ENCODE peak calls at places on chromosome 6, in six cellular contexts. K is ELF-1, O is HCT116, U is RWPE2, Q is AG08396, D is D341Med. M is an unnamed sample.

GRCh38 chr6:15510536-15511247 is 152.1 kb downstream of the DTNBP1 start:
- DNase-seq in U (no peak), K (no peak), Q (no peak), D (no peak), O (no peak), M (no peak)

GRCh38 chr6:6397842-6398241 is 77.4 kb upstream of the F13A1 start:
- DNase-seq in U (no peak), K (no peak), D (no peak), O (no peak), Q (no peak), M (peak)

GRCh38 chr6:46113370-46113769 is 16.4 kb upstream of the ENPP4 start:
- DNase-seq in O (no peak), K (no peak), Q (no peak), U (no peak), D (no peak), M (peak)

GRCh38 chr6:44171899-44172546 is 13.4 kb downstream of the CAPN11 start:
- DNase-seq in Q (no peak), D (no peak), K (no peak), U (no peak), O (no peak), M (no peak)

GRCh38 chr6:684831-685636 is 7.9 kb downstream of the EXOC2 start:
- DNase-seq in D (no peak), O (no peak), U (no peak), K (no peak), Q (peak), M (peak)

GRCh38 chr6:135115411-135116293 is 61.0 kb upstream of the HBS1L start:
- DNase-seq in U (no peak), K (no peak), Q (no peak), D (no peak), O (no peak), M (peak)

GRCh38 chr6:33082702-33083101 is 6.9 kb downstream of the HLA-DPB1 start:
- DNase-seq in U (no peak), D (peak), K (peak), O (peak), Q (peak), M (peak)

GRCh38 chr6:4645713-4646356 is 130.4 kb upstream of the CDYL start:
- DNase-seq in D (no peak), U (no peak), K (peak), Q (no peak), O (no peak), M (no peak)

GRCh38 chr6:45436544-45437440 is 59.1 kb upstream of the SUPT3H start:
- DNase-seq in O (no peak), K (no peak), U (no peak), Q (no peak), D (no peak), M (peak)

GRCh38 chr6:79546186-79546585 is 9.0 kb upstream of the LCA5 start:
- DNase-seq in D (no peak), K (no peak), O (no peak), U (no peak), Q (no peak), M (no peak)

GRCh38 chr6:45710304-45710821 is 305.3 kb downstream of the CLIC5 start:
- DNase-seq in D (no peak), U (no peak), O (no peak), Q (no peak), K (peak), M (peak)

GRCh38 chr6:26311012-26311384 is 54.0 kb upstream of the BTN3A2 start:
- DNase-seq in K (peak), O (no peak), U (no peak), Q (no peak), D (no peak), M (peak)

GRCh38 chr6:156719720-156720563 is 57.2 kb upstream of the ARID1B start:
- DNase-seq in K (peak), U (peak), Q (peak), D (peak), O (peak), M (peak)

GRCh38 chr6:43803783-43804549 is 34.0 kb downstream of the VEGFA start:
- DNase-seq in Q (no peak), K (no peak), U (no peak), D (no peak), O (peak), M (peak)

GRCh38 chr6:143536866-143537691 is 25.6 kb upstream of the FUCA2 start:
- DNase-seq in U (no peak), O (peak), K (peak), Q (peak), D (peak), M (peak)

GRCh38 chr6:33418690-33419291 is 884 bp upstream of the CUTA start:
- DNase-seq in U (no peak), O (no peak), Q (no peak), K (peak), D (no peak), M (no peak)

GRCh38 chr6:78615430-78615904 is 251.9 kb upstream of the IRAK1BP1 start:
- DNase-seq in U (no peak), O (no peak), Q (no peak), D (no peak), K (no peak), M (no peak)

GRCh38 chr6:135419162-135419561 is 78.4 kb downstream of the AHI1 start:
- DNase-seq in U (no peak), K (no peak), Q (peak), O (no peak), D (no peak), M (no peak)

GRCh38 chr6:163417595-163417994 is 3.1 kb downstream of the QKI start:
- DNase-seq in U (no peak), Q (no peak), O (no peak), K (no peak), D (no peak), M (peak)

GRCh38 chr6:146905313-146905712 is 298.9 kb upstream of the STXBP5 start:
- DNase-seq in D (no peak), K (peak), O (peak), U (peak), Q (no peak), M (peak)

GRCh38 chr6:41767112-41767946 is 12.4 kb downstream of the FRS3 start:
- DNase-seq in U (no peak), Q (peak), D (no peak), K (peak), O (no peak), M (peak)

GRCh38 chr6:57198926-57199636 is 23.0 kb downstream of the RAB23 start:
- DNase-seq in O (no peak), U (no peak), D (no peak), K (peak), Q (peak), M (no peak)

GRCh38 chr6:113539202-113539601 is 317.9 kb upstream of the MARCKS start:
- DNase-seq in U (no peak), D (no peak), Q (peak), K (peak), O (no peak), M (no peak)

GRCh38 chr6:122393339-122393896 is 6.0 kb upstream of the HSF2 start:
- DNase-seq in U (no peak), Q (no peak), O (no peak), D (no peak), K (peak), M (no peak)

GRCh38 chr6:167706313-167707109 is 120.2 kb upstream of the AFDN start:
- DNase-seq in Q (no peak), D (no peak), U (no peak), O (no peak), K (no peak), M (no peak)

GRCh38 chr6:25181923-25182322 is 97.3 kb upstream of the CARMIL1 start:
- DNase-seq in O (no peak), K (no peak), U (no peak), D (no peak), Q (no peak), M (peak)

GRCh38 chr6:108945686-108946158 is 97.5 kb downstream of the ARMC2 start:
- DNase-seq in D (no peak), O (no peak), Q (peak), K (no peak), U (no peak), M (no peak)

GRCh38 chr6:24666097-24666615 is 543 bp downstream of the TDP2 start:
- DNase-seq in Q (peak), K (no peak), O (no peak), D (peak), U (no peak), M (no peak)

GRCh38 chr6:169959129-169960002 is 207.9 kb downstream of the ERMARD start:
- DNase-seq in O (no peak), K (no peak), Q (no peak), U (no peak), D (peak), M (no peak)

GRCh38 chr6:133184798-133185380 is 56.3 kb upstream of the EYA4 start:
- DNase-seq in O (no peak), D (no peak), U (no peak), Q (no peak), K (no peak), M (peak)

GRCh38 chr6:6654599-6655575 is 66.4 kb downstream of the LY86 start:
- DNase-seq in Q (no peak), O (no peak), K (no peak), D (no peak), U (no peak), M (no peak)

GRCh38 chr6:69398729-69399128 is 398.1 kb downstream of the LMBRD1 start:
- DNase-seq in U (no peak), D (no peak), O (no peak), Q (no peak), K (no peak), M (no peak)

M was measured in MCF 10A.